ENCODE peak calls at places on chromosomes 4 and X, in six cellular contexts. One of them, this sample, is unnamed.

GRCh38 chrX:32532282-32532681 is 679.1 kb downstream of the DMD start:
- DNase-seq in NCI-H187 treated with DMSO at 0.1 percent for 48 hours: no peak
- DNase-seq in smooth muscle cell of the brain vasculature: no peak
- DNase-seq in neural crest cell: no peak
- DNase-seq in ovary: no peak
- DNase-seq in ACHN: no peak
- DNase-seq in this sample: no peak

GRCh38 chrX:31099536-31100090 is 27.8 kb upstream of the FTHL17 start:
- DNase-seq in ACHN: no peak
- DNase-seq in neural crest cell: no peak
- DNase-seq in NCI-H187 treated with DMSO at 0.1 percent for 48 hours: no peak
- DNase-seq in ovary: no peak
- DNase-seq in smooth muscle cell of the brain vasculature: no peak
- DNase-seq in this sample: no peak

GRCh38 chr4:126318376-126318775 is 1003.6 kb downstream of the FAT4 start:
- DNase-seq in smooth muscle cell of the brain vasculature: no peak
- DNase-seq in ACHN: no peak
- DNase-seq in ovary: no peak
- DNase-seq in NCI-H187 treated with DMSO at 0.1 percent for 48 hours: no peak
- DNase-seq in neural crest cell: no peak
- DNase-seq in this sample: no peak

GRCh38 chrX:56786889-56787733 is 58.1 kb downstream of the NBDY start:
- DNase-seq in ACHN: no peak
- DNase-seq in ovary: no peak
- DNase-seq in smooth muscle cell of the brain vasculature: no peak
- DNase-seq in neural crest cell: no peak
- DNase-seq in NCI-H187 treated with DMSO at 0.1 percent for 48 hours: no peak
- DNase-seq in this sample: no peak

GRCh38 chr4:94126669-94127068 is 81.0 kb upstream of the SMARCAD1 start:
- DNase-seq in ACHN: peak
- DNase-seq in neural crest cell: no peak
- DNase-seq in ovary: no peak
- DNase-seq in NCI-H187 treated with DMSO at 0.1 percent for 48 hours: no peak
- DNase-seq in smooth muscle cell of the brain vasculature: no peak
- DNase-seq in this sample: no peak

GRCh38 chrX:9320940-9321339 is 143.9 kb upstream of the TBL1X start:
- DNase-seq in ACHN: no peak
- DNase-seq in ovary: no peak
- DNase-seq in smooth muscle cell of the brain vasculature: no peak
- DNase-seq in neural crest cell: no peak
- DNase-seq in NCI-H187 treated with DMSO at 0.1 percent for 48 hours: no peak
- DNase-seq in this sample: no peak

GRCh38 chr4:95847908-95848468 is 8.1 kb downstream of the PDHA2 start:
- DNase-seq in neural crest cell: no peak
- DNase-seq in ACHN: no peak
- DNase-seq in NCI-H187 treated with DMSO at 0.1 percent for 48 hours: no peak
- DNase-seq in ovary: no peak
- DNase-seq in smooth muscle cell of the brain vasculature: no peak
- DNase-seq in this sample: no peak

GRCh38 chr4:145531193-145531592 is 49.5 kb downstream of the SMAD1 start:
- DNase-seq in NCI-H187 treated with DMSO at 0.1 percent for 48 hours: no peak
- DNase-seq in ACHN: no peak
- DNase-seq in ovary: no peak
- DNase-seq in smooth muscle cell of the brain vasculature: no peak
- DNase-seq in neural crest cell: no peak
- DNase-seq in this sample: no peak

GRCh38 chrX:56231706-56232105 is 450 bp upstream of the KLF8 start:
- DNase-seq in ovary: no peak
- DNase-seq in ACHN: no peak
- DNase-seq in NCI-H187 treated with DMSO at 0.1 percent for 48 hours: no peak
- DNase-seq in smooth muscle cell of the brain vasculature: no peak
- DNase-seq in neural crest cell: no peak
- DNase-seq in this sample: no peak

GRCh38 chr4:76439491-76439890 is 4.5 kb downstream of the SHROOM3 start:
- DNase-seq in neural crest cell: no peak
- DNase-seq in ovary: no peak
- DNase-seq in NCI-H187 treated with DMSO at 0.1 percent for 48 hours: no peak
- DNase-seq in smooth muscle cell of the brain vasculature: no peak
- DNase-seq in ACHN: no peak
- DNase-seq in this sample: no peak

GRCh38 chr4:92163348-92163747 is 140.4 kb upstream of the GRID2 start:
- DNase-seq in NCI-H187 treated with DMSO at 0.1 percent for 48 hours: no peak
- DNase-seq in smooth muscle cell of the brain vasculature: no peak
- DNase-seq in neural crest cell: no peak
- DNase-seq in ovary: no peak
- DNase-seq in ACHN: peak
- DNase-seq in this sample: no peak

GRCh38 chrX:9597361-9598035 is 132.6 kb downstream of the TBL1X start:
- DNase-seq in NCI-H187 treated with DMSO at 0.1 percent for 48 hours: no peak
- DNase-seq in smooth muscle cell of the brain vasculature: no peak
- DNase-seq in neural crest cell: no peak
- DNase-seq in ovary: no peak
- DNase-seq in ACHN: no peak
- DNase-seq in this sample: no peak

GRCh38 chr4:84451546-84451945 is 47.5 kb downstream of the NKX6-1 start:
- DNase-seq in ovary: no peak
- DNase-seq in smooth muscle cell of the brain vasculature: no peak
- DNase-seq in neural crest cell: no peak
- DNase-seq in NCI-H187 treated with DMSO at 0.1 percent for 48 hours: no peak
- DNase-seq in ACHN: peak
- DNase-seq in this sample: no peak

GRCh38 chr4:99383833-99384392 is 31.4 kb upstream of the ADH1C start:
- DNase-seq in ACHN: no peak
- DNase-seq in smooth muscle cell of the brain vasculature: no peak
- DNase-seq in ovary: peak
- DNase-seq in neural crest cell: no peak
- DNase-seq in NCI-H187 treated with DMSO at 0.1 percent for 48 hours: no peak
- DNase-seq in this sample: no peak

GRCh38 chr4:47696823-47697222 is 141.0 kb downstream of the CORIN start:
- DNase-seq in ACHN: no peak
- DNase-seq in smooth muscle cell of the brain vasculature: no peak
- DNase-seq in ovary: no peak
- DNase-seq in neural crest cell: no peak
- DNase-seq in NCI-H187 treated with DMSO at 0.1 percent for 48 hours: no peak
- DNase-seq in this sample: no peak

GRCh38 chr4:169142390-169142789 is 128.4 kb downstream of the SH3RF1 start:
- DNase-seq in NCI-H187 treated with DMSO at 0.1 percent for 48 hours: no peak
- DNase-seq in neural crest cell: no peak
- DNase-seq in ACHN: no peak
- DNase-seq in smooth muscle cell of the brain vasculature: no peak
- DNase-seq in ovary: no peak
- DNase-seq in this sample: no peak

GRCh38 chr4:176789955-176790354 is 2.8 kb downstream of the VEGFC start:
- DNase-seq in smooth muscle cell of the brain vasculature: no peak
- DNase-seq in ACHN: peak
- DNase-seq in NCI-H187 treated with DMSO at 0.1 percent for 48 hours: no peak
- DNase-seq in neural crest cell: no peak
- DNase-seq in ovary: no peak
- DNase-seq in this sample: no peak

GRCh38 chrX:123854329-123854728 is 5.5 kb upstream of the XIAP start:
- DNase-seq in smooth muscle cell of the brain vasculature: no peak
- DNase-seq in NCI-H187 treated with DMSO at 0.1 percent for 48 hours: no peak
- DNase-seq in ACHN: no peak
- DNase-seq in ovary: no peak
- DNase-seq in neural crest cell: no peak
- DNase-seq in this sample: no peak

GRCh38 chrX:53682885-53683555 is 3.5 kb downstream of the HUWE1 start:
- DNase-seq in neural crest cell: peak
- DNase-seq in NCI-H187 treated with DMSO at 0.1 percent for 48 hours: no peak
- DNase-seq in smooth muscle cell of the brain vasculature: no peak
- DNase-seq in ovary: no peak
- DNase-seq in ACHN: peak
- DNase-seq in this sample: peak

GRCh38 chrX:137118136-137118535 is 84.3 kb upstream of the GPR101 start:
- DNase-seq in ACHN: no peak
- DNase-seq in smooth muscle cell of the brain vasculature: no peak
- DNase-seq in ovary: no peak
- DNase-seq in NCI-H187 treated with DMSO at 0.1 percent for 48 hours: no peak
- DNase-seq in neural crest cell: no peak
- DNase-seq in this sample: no peak

GRCh38 chrX:134607523-134607922 is 50.7 kb downstream of the PLAC1 start:
- DNase-seq in NCI-H187 treated with DMSO at 0.1 percent for 48 hours: no peak
- DNase-seq in neural crest cell: no peak
- DNase-seq in ovary: no peak
- DNase-seq in ACHN: no peak
- DNase-seq in smooth muscle cell of the brain vasculature: no peak
- DNase-seq in this sample: no peak

GRCh38 chr4:121156822-121157769 is 7.0 kb downstream of the TNIP3 start:
- DNase-seq in ovary: peak
- DNase-seq in NCI-H187 treated with DMSO at 0.1 percent for 48 hours: no peak
- DNase-seq in smooth muscle cell of the brain vasculature: no peak
- DNase-seq in neural crest cell: peak
- DNase-seq in ACHN: peak
- DNase-seq in this sample: no peak

GRCh38 chr4:5710962-5711478 is at the start of gene EVC:
- DNase-seq in ACHN: peak
- DNase-seq in smooth muscle cell of the brain vasculature: peak
- DNase-seq in NCI-H187 treated with DMSO at 0.1 percent for 48 hours: no peak
- DNase-seq in ovary: peak
- DNase-seq in neural crest cell: peak
- DNase-seq in this sample: peak

GRCh38 chrX:154541896-154542722 is 4.5 kb downstream of the G6PD start:
- DNase-seq in neural crest cell: no peak
- DNase-seq in smooth muscle cell of the brain vasculature: peak
- DNase-seq in ACHN: peak
- DNase-seq in ovary: peak
- DNase-seq in NCI-H187 treated with DMSO at 0.1 percent for 48 hours: no peak
- DNase-seq in this sample: no peak

GRCh38 chr4:172786039-172786792 is 382.4 kb upstream of the GALNT7 start:
- DNase-seq in neural crest cell: no peak
- DNase-seq in smooth muscle cell of the brain vasculature: no peak
- DNase-seq in ovary: no peak
- DNase-seq in ACHN: no peak
- DNase-seq in NCI-H187 treated with DMSO at 0.1 percent for 48 hours: no peak
- DNase-seq in this sample: no peak

GRCh38 chr4:183503497-183504063 is 1.3 kb upstream of the ING2 start:
- DNase-seq in smooth muscle cell of the brain vasculature: no peak
- DNase-seq in neural crest cell: no peak
- DNase-seq in ovary: no peak
- DNase-seq in NCI-H187 treated with DMSO at 0.1 percent for 48 hours: peak
- DNase-seq in ACHN: no peak
- DNase-seq in this sample: no peak

GRCh38 chrX:153407736-153408135 is 3.5 kb upstream of the ZFP92 start:
- DNase-seq in ovary: no peak
- DNase-seq in smooth muscle cell of the brain vasculature: no peak
- DNase-seq in ACHN: no peak
- DNase-seq in neural crest cell: no peak
- DNase-seq in NCI-H187 treated with DMSO at 0.1 percent for 48 hours: no peak
- DNase-seq in this sample: no peak